ENCODE peak calls at places on chromosome 18, in six cellular contexts. One of them, this sample, is unnamed.

GRCh38 chr18:22737054-22737453 is 196.1 kb upstream of the RBBP8 start:
- DNase-seq in colonic mucosa: no peak
- DNase-seq in astrocyte: no peak
- DNase-seq in esophagus squamous epithelium: no peak
- DNase-seq in tibial nerve: no peak
- DNase-seq in left ventricle myocardium inferior: no peak
- DNase-seq in this sample: no peak

GRCh38 chr18:46250084-46250811 is 146.1 kb downstream of the HAUS1 start:
- DNase-seq in colonic mucosa: peak; percentile 69
- DNase-seq in astrocyte: peak; percentile 90
- DNase-seq in esophagus squamous epithelium: no peak
- DNase-seq in tibial nerve: peak; percentile 7
- DNase-seq in left ventricle myocardium inferior: no peak
- DNase-seq in this sample: no peak

GRCh38 chr18:77114564-77115391 is 17.8 kb downstream of the MBP start:
- DNase-seq in colonic mucosa: peak; percentile 87
- DNase-seq in astrocyte: peak; percentile 65
- DNase-seq in esophagus squamous epithelium: peak; percentile 61
- DNase-seq in tibial nerve: peak; percentile 82
- DNase-seq in left ventricle myocardium inferior: peak; percentile 87
- DNase-seq in this sample: peak; percentile 93

GRCh38 chr18:9147440-9148238 is 11.1 kb downstream of the ANKRD12 start:
- DNase-seq in colonic mucosa: peak; percentile 43
- DNase-seq in astrocyte: peak; percentile 54
- DNase-seq in esophagus squamous epithelium: no peak
- DNase-seq in tibial nerve: peak; percentile 15
- DNase-seq in left ventricle myocardium inferior: no peak
- DNase-seq in this sample: peak; percentile 83

GRCh38 chr18:46542545-46542944 is 114.5 kb downstream of the LOXHD1 start:
- DNase-seq in colonic mucosa: no peak
- DNase-seq in astrocyte: no peak
- DNase-seq in esophagus squamous epithelium: no peak
- DNase-seq in tibial nerve: no peak
- DNase-seq in left ventricle myocardium inferior: no peak
- DNase-seq in this sample: peak; percentile 3

GRCh38 chr18:77140439-77141109 is 8.0 kb upstream of the MBP start:
- DNase-seq in colonic mucosa: no peak
- DNase-seq in astrocyte: no peak
- DNase-seq in esophagus squamous epithelium: no peak
- DNase-seq in tibial nerve: no peak
- DNase-seq in left ventricle myocardium inferior: peak; percentile 53
- DNase-seq in this sample: no peak

GRCh38 chr18:63397349-63397748 is 24.9 kb downstream of the VPS4B start:
- DNase-seq in colonic mucosa: no peak
- DNase-seq in astrocyte: no peak
- DNase-seq in esophagus squamous epithelium: no peak
- DNase-seq in tibial nerve: no peak
- DNase-seq in left ventricle myocardium inferior: no peak
- DNase-seq in this sample: no peak

GRCh38 chr18:8754995-8755955 is 49.9 kb downstream of the MTCL1 start:
- DNase-seq in colonic mucosa: no peak
- DNase-seq in astrocyte: peak; percentile 89
- DNase-seq in esophagus squamous epithelium: no peak
- DNase-seq in tibial nerve: no peak
- DNase-seq in left ventricle myocardium inferior: no peak
- DNase-seq in this sample: peak; percentile 28

GRCh38 chr18:49628993-49629795 is 67.3 kb downstream of the LIPG start:
- DNase-seq in colonic mucosa: peak; percentile 49
- DNase-seq in astrocyte: no peak
- DNase-seq in esophagus squamous epithelium: no peak
- DNase-seq in tibial nerve: no peak
- DNase-seq in left ventricle myocardium inferior: peak; percentile 46
- DNase-seq in this sample: no peak

GRCh38 chr18:54813305-54813704 is 15.0 kb upstream of the RAB27B start:
- DNase-seq in colonic mucosa: no peak
- DNase-seq in astrocyte: no peak
- DNase-seq in esophagus squamous epithelium: no peak
- DNase-seq in tibial nerve: no peak
- DNase-seq in left ventricle myocardium inferior: no peak
- DNase-seq in this sample: no peak

GRCh38 chr18:26309283-26309682 is 83.0 kb downstream of the TAF4B start:
- DNase-seq in colonic mucosa: no peak
- DNase-seq in astrocyte: peak; percentile 34
- DNase-seq in esophagus squamous epithelium: no peak
- DNase-seq in tibial nerve: no peak
- DNase-seq in left ventricle myocardium inferior: no peak
- DNase-seq in this sample: peak; percentile 54
- H3K4me3 ChIP-seq in colonic mucosa: no peak overlapping the region
- H3K4me3 ChIP-seq in astrocyte: no peak overlapping the region
- H3K4me3 ChIP-seq in esophagus squamous epithelium: no peak overlapping the region
- H3K4me3 ChIP-seq in tibial nerve: no peak overlapping the region
- H3K4me3 ChIP-seq in left ventricle myocardium inferior: no peak overlapping the region
- H3K4me3 ChIP-seq in this sample: no peak overlapping the region

GRCh38 chr18:62239475-62239874 is 52.4 kb downstream of the RELCH start:
- DNase-seq in colonic mucosa: no peak
- DNase-seq in astrocyte: no peak
- DNase-seq in esophagus squamous epithelium: no peak
- DNase-seq in tibial nerve: no peak
- DNase-seq in left ventricle myocardium inferior: no peak
- DNase-seq in this sample: no peak
- TF ChIP-seq CTCF in colonic mucosa: no peak
- TF ChIP-seq CTCF in astrocyte: no peak
- TF ChIP-seq CTCF in esophagus squamous epithelium: no peak
- TF ChIP-seq CTCF in tibial nerve: no peak
- TF ChIP-seq CTCF in left ventricle myocardium inferior: no peak
- TF ChIP-seq CTCF in this sample: no peak

DNA sequence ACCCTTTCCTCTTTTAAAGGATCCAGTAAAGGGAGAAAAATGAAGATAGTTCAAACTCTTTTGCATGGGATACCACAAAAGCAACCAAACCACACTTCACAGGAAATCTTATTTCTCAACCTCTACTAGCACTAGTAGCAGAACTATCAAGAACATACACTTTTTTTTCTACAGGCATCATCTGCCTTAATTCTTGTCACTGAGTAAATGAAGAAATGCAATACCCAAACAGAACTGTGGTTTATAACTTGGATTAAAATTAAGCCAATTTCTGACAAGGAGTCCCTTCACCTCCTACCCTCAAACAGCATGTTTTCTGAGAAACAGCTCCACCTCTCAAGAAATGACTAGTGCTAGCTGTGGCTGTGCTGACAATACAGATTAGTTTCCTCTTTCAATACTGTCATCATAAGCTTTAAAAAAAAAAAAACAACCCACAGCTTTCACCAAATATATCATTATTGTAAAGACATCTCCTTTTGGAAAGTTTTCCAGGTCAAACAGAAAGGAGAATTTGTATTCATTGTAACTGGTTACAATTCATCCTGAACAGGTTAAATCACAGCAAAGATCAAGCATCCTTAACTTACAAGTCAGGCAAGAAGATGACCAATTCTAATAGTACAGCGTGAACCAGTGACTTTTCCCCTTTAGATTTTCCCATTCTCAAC is 44.4 kb downstream of the PTPN2 start:
- DNase-seq in colonic mucosa: no peak
- DNase-seq in astrocyte: peak; percentile 31
- DNase-seq in esophagus squamous epithelium: no peak
- DNase-seq in tibial nerve: no peak
- DNase-seq in left ventricle myocardium inferior: no peak
- DNase-seq in this sample: peak; percentile 64
- H3K4me1 ChIP-seq in colonic mucosa: no peaks in the 10 kb centered on the region
- H3K4me1 ChIP-seq in astrocyte: peaks cover 6% of the 10 kb centered on the region
- H3K4me1 ChIP-seq in esophagus squamous epithelium: no peaks in the 10 kb centered on the region
- H3K4me1 ChIP-seq in tibial nerve: no peaks in the 10 kb centered on the region
- H3K4me1 ChIP-seq in left ventricle myocardium inferior: peaks cover 14% of the 10 kb centered on the region
- H3K4me1 ChIP-seq in this sample: peaks cover 10% of the 10 kb centered on the region

GRCh38 chr18:30819619-30820018 is 222.9 kb downstream of the DSC3 start:
- DNase-seq in colonic mucosa: no peak
- DNase-seq in astrocyte: no peak
- DNase-seq in esophagus squamous epithelium: no peak
- DNase-seq in tibial nerve: no peak
- DNase-seq in left ventricle myocardium inferior: no peak
- DNase-seq in this sample: no peak
- H3K4me3 ChIP-seq in colonic mucosa: no peak overlapping the region
- H3K4me3 ChIP-seq in astrocyte: no peak overlapping the region
- H3K4me3 ChIP-seq in esophagus squamous epithelium: no peak overlapping the region
- H3K4me3 ChIP-seq in tibial nerve: no peak overlapping the region
- H3K4me3 ChIP-seq in left ventricle myocardium inferior: no peak overlapping the region
- H3K4me3 ChIP-seq in this sample: no peak overlapping the region

GRCh38 chr18:34225218-34225553 is 473 bp upstream of the NOL4 start:
- DNase-seq in colonic mucosa: no peak
- DNase-seq in astrocyte: no peak
- DNase-seq in esophagus squamous epithelium: no peak
- DNase-seq in tibial nerve: no peak
- DNase-seq in left ventricle myocardium inferior: no peak
- DNase-seq in this sample: no peak
- TF ChIP-seq CTCF in colonic mucosa: no peak
- TF ChIP-seq CTCF in astrocyte: no peak
- TF ChIP-seq CTCF in esophagus squamous epithelium: no peak
- TF ChIP-seq CTCF in tibial nerve: no peak
- TF ChIP-seq CTCF in left ventricle myocardium inferior: no peak
- TF ChIP-seq CTCF in this sample: no peak

GRCh38 chr18:3060667-3061580 is 48.0 kb upstream of the LPIN2 start:
- DNase-seq in colonic mucosa: no peak
- DNase-seq in astrocyte: no peak
- DNase-seq in esophagus squamous epithelium: no peak
- DNase-seq in tibial nerve: no peak
- DNase-seq in left ventricle myocardium inferior: no peak
- DNase-seq in this sample: no peak

GRCh38 chr18:3061581-3062416 is 48.9 kb upstream of the LPIN2 start:
- DNase-seq in colonic mucosa: no peak
- DNase-seq in astrocyte: no peak
- DNase-seq in esophagus squamous epithelium: no peak
- DNase-seq in tibial nerve: no peak
- DNase-seq in left ventricle myocardium inferior: no peak
- DNase-seq in this sample: no peak

GRCh38 chr18:3057526-3057925 is 44.6 kb upstream of the LPIN2 start:
- DNase-seq in colonic mucosa: no peak
- DNase-seq in astrocyte: no peak
- DNase-seq in esophagus squamous epithelium: no peak
- DNase-seq in tibial nerve: no peak
- DNase-seq in left ventricle myocardium inferior: no peak
- DNase-seq in this sample: no peak

GRCh38 chr18:3058328-3059191 is 45.6 kb upstream of the LPIN2 start:
- DNase-seq in colonic mucosa: no peak
- DNase-seq in astrocyte: no peak
- DNase-seq in esophagus squamous epithelium: no peak
- DNase-seq in tibial nerve: no peak
- DNase-seq in left ventricle myocardium inferior: no peak
- DNase-seq in this sample: no peak

DNA sequence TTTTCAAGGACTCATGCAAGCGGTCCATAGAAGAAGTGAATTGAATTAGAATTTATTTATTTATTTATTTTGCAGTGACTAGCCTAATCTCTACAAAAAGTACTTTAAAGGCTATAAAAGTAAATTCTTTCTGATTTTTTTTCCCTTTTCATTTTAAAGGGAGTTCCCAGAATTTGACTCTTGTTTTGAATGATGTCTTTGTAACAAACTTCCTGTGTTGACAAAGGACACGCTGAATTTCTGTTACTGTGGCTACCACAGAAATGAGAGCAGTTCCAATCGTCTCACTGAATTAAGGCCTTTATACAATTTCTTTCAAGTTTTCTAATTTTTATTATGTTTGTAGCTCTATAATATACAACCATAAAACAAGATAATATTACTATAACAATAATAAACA is 46.3 kb upstream of the LPIN2 start:
- DNase-seq in colonic mucosa: no peak
- DNase-seq in astrocyte: no peak
- DNase-seq in esophagus squamous epithelium: no peak
- DNase-seq in tibial nerve: no peak
- DNase-seq in left ventricle myocardium inferior: no peak
- DNase-seq in this sample: no peak
- H3K4me1 ChIP-seq in colonic mucosa: no peaks in the 10 kb centered on the region
- H3K4me1 ChIP-seq in astrocyte: no peaks in the 10 kb centered on the region
- H3K4me1 ChIP-seq in esophagus squamous epithelium: peaks cover 6% of the 10 kb centered on the region
- H3K4me1 ChIP-seq in tibial nerve: no peaks in the 10 kb centered on the region
- H3K4me1 ChIP-seq in left ventricle myocardium inferior: peaks cover 15% of the 10 kb centered on the region
- H3K4me1 ChIP-seq in this sample: no peaks in the 10 kb centered on the region

GRCh38 chr18:11146238-11146946 is 3.0 kb downstream of the PIEZO2 start:
- DNase-seq in colonic mucosa: no peak
- DNase-seq in astrocyte: no peak
- DNase-seq in esophagus squamous epithelium: no peak
- DNase-seq in tibial nerve: no peak
- DNase-seq in left ventricle myocardium inferior: peak; percentile 66
- DNase-seq in this sample: no peak
- H3K4me3 ChIP-seq in colonic mucosa: no peak overlapping the region
- H3K4me3 ChIP-seq in astrocyte: no peak overlapping the region
- H3K4me3 ChIP-seq in esophagus squamous epithelium: no peak overlapping the region
- H3K4me3 ChIP-seq in tibial nerve: no peak overlapping the region
- H3K4me3 ChIP-seq in left ventricle myocardium inferior: no peak overlapping the region
- H3K4me3 ChIP-seq in this sample: no peak overlapping the region